ENCODE peak calls at places on chromosomes 6 and 20, in seven cellular contexts. X is uterus; B is GM23248; V is spleen; Z is ascending aorta; Y is CD8-positive, alpha-beta T cell; W is heart right ventricle. K is an unnamed sample.

GRCh38 chr6:106244931-106245330 is 80.6 kb downstream of the ATG5 start:
- DNase-seq in V (no peak), W (no peak), Y (no peak), X (no peak), B (no peak), Z (no peak), K (no peak)

GRCh38 chr6:524803-525202 is 132.1 kb downstream of the HUS1B start:
- DNase-seq in V (no peak), Z (no peak), B (no peak), Y (no peak), W (no peak), X (no peak), K (no peak)

GRCh38 chr6:35489995-35490791 is 6.7 kb downstream of the TEAD3 start:
- DNase-seq in Z (peak; percentile 85), B (peak; percentile 75), W (peak; percentile 85), Y (no peak), V (no peak), X (peak; percentile 96), K (peak; percentile 88)

GRCh38 chr6:116971959-116972358 is 94.9 kb downstream of the RFX6 start:
- DNase-seq in Z (no peak), X (no peak), W (no peak), B (peak; percentile 58), V (no peak), Y (no peak), K (no peak)

GRCh38 chr6:53857318-53858094 is 62.7 kb downstream of the LRRC1 start:
- DNase-seq in X (no peak), Y (no peak), B (peak; percentile 4), V (no peak), Z (no peak), W (no peak), K (no peak)

GRCh38 chr6:12473494-12473893 is 183.3 kb downstream of the EDN1 start:
- DNase-seq in W (no peak), V (no peak), Z (no peak), B (no peak), Y (no peak), X (no peak), K (no peak)

GRCh38 chr6:3997144-3997770 is 81.7 kb downstream of the FAM217A start:
- DNase-seq in W (no peak), B (peak; percentile 81), Y (no peak), X (no peak), V (no peak), Z (no peak), K (no peak)

GRCh38 chr20:3677733-3678132 is 4.1 kb downstream of the ADAM33 start:
- DNase-seq in V (no peak), Y (no peak), W (peak; percentile 62), B (peak; percentile 45), Z (no peak), X (peak; percentile 90), K (peak; percentile 47)

GRCh38 chr6:2611092-2611491 is 139.6 kb downstream of the MYLK4 start:
- DNase-seq in B (no peak), Z (no peak), Y (no peak), W (no peak), X (no peak), V (no peak), K (no peak)

GRCh38 chr6:53464942-53465460 is 79.9 kb downstream of the GCLC start:
- DNase-seq in B (peak; percentile 28), V (no peak), Y (no peak), W (peak; percentile 13), Z (no peak), X (peak; percentile 83), K (peak; percentile 50)

GRCh38 chr6:126302191-126302590 is 37.7 kb upstream of the CENPW start:
- DNase-seq in X (no peak), V (no peak), Z (no peak), B (no peak), W (no peak), Y (no peak), K (no peak)

GRCh38 chr6:24253360-24253759 is 104.5 kb downstream of the DCDC2 start:
- DNase-seq in B (no peak), X (no peak), W (no peak), Z (no peak), Y (no peak), V (no peak), K (no peak)

GRCh38 chr20:15637971-15638754 is 935.1 kb downstream of the KIF16B start:
- DNase-seq in V (no peak), X (no peak), Y (no peak), W (no peak), Z (no peak), B (no peak), K (no peak)

GRCh38 chr6:76435174-76435573 is 362.7 kb upstream of the IMPG1 start:
- DNase-seq in X (no peak), W (no peak), Z (no peak), V (no peak), Y (no peak), B (no peak), K (no peak)

GRCh38 chr6:119442776-119443184 is 93.2 kb upstream of the MAN1A1 start:
- DNase-seq in X (no peak), Z (no peak), W (no peak), Y (no peak), B (no peak), V (no peak), K (no peak)

GRCh38 chr20:40268321-40269075 is 420.5 kb downstream of the MAFB start:
- DNase-seq in W (no peak), V (no peak), Y (no peak), B (no peak), Z (no peak), X (no peak), K (no peak)

GRCh38 chr6:36977470-36977941 is 8.5 kb downstream of the MTCH1 start:
- DNase-seq in W (no peak), V (peak; percentile 63), Z (no peak), Y (no peak), X (no peak), B (peak; percentile 46), K (peak; percentile 65)

GRCh38 chr6:97440590-97441176 is 157.7 kb upstream of the MMS22L start:
- DNase-seq in V (no peak), B (peak; percentile 57), X (no peak), W (no peak), Z (no peak), Y (no peak), K (no peak)

GRCh38 chr6:153129873-153130514 is 1.1 kb downstream of the RGS17 start:
- DNase-seq in Z (no peak), B (peak; percentile 61), Y (no peak), V (peak; percentile 72), W (no peak), X (no peak), K (no peak)

GRCh38 chr6:90653750-90654149 is 66.9 kb upstream of the MAP3K7 start:
- DNase-seq in Y (no peak), Z (no peak), B (no peak), X (no peak), V (no peak), W (no peak), K (no peak)

GRCh38 chr6:52504778-52505127 is 72.1 kb downstream of the TRAM2 start:
- DNase-seq in X (no peak), B (no peak), W (no peak), Z (no peak), Y (no peak), V (no peak), K (no peak)

GRCh38 chr6:70221025-70221714 is 81.7 kb downstream of the COL9A1 start:
- DNase-seq in W (no peak), B (peak; percentile 37), X (no peak), Y (no peak), Z (no peak), V (no peak), K (no peak)

GRCh38 chr20:39773380-39774000 is 811.3 kb downstream of the DHX35 start:
- DNase-seq in W (no peak), Z (no peak), V (no peak), B (peak; percentile 21), Y (no peak), X (no peak), K (peak; percentile 32)

GRCh38 chr6:129717287-129717686 is 7.3 kb upstream of the ARHGAP18 start:
- DNase-seq in Y (no peak), X (no peak), B (peak; percentile 85), V (no peak), W (no peak), Z (no peak), K (no peak)

GRCh38 chr20:57705103-57705899 is 4.5 kb downstream of the PMEPA1 start:
- DNase-seq in W (no peak), Z (no peak), Y (no peak), V (no peak), B (no peak), X (no peak), K (no peak)
- H3K27ac ChIP-seq in W (no peak overlapping the region), Z (peak overlapping the region; percentile 94), Y (no peak overlapping the region), V (no peak overlapping the region), B (no peak overlapping the region), X (peak overlapping the region; percentile 75), K (no peak overlapping the region)

GRCh38 chr6:159730277-159730676 is 3.0 kb downstream of the WTAP start:
- DNase-seq in B (no peak), V (no peak), Z (no peak), W (no peak), Y (no peak), X (no peak), K (no peak)
- H3K4me1 ChIP-seq in B (peaks cover 25% of the 10 kb centered on the region), V (peaks cover 85% of the 10 kb centered on the region), Z (peaks cover 31% of the 10 kb centered on the region), W (peaks cover 44% of the 10 kb centered on the region), Y (peaks cover 74% of the 10 kb centered on the region), X (peaks cover 27% of the 10 kb centered on the region), K (peaks cover 5% of the 10 kb centered on the region)

DNA sequence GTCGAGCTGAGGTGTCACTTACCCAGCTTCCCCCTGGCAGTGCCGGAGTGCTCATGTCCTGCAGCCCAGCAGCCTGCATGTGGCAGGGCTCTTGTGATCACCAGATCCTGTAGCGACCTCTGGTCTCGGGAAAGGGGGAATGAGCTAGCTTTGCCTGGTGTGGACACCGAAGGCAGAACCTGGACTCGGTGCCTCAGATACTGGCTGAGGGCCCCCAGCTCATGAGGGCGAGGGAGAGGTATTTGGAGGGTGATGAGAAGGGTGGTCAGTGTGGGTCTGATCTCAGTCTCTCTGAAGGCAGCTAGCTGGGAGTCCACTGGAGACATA is 26.3 kb downstream of the SUN5 start:
- DNase-seq in B (no peak), Z (no peak), W (no peak), V (no peak), Y (no peak), X (no peak), K (no peak)
- H3K27ac ChIP-seq in B (no peak overlapping the region), Z (no peak overlapping the region), W (no peak overlapping the region), V (no peak overlapping the region), Y (no peak overlapping the region), X (no peak overlapping the region), K (no peak overlapping the region)

GRCh38 chr6:139779988-139780774 is 405.7 kb upstream of the CITED2 start:
- DNase-seq in Z (no peak), V (no peak), W (no peak), Y (no peak), X (no peak), B (no peak), K (no peak)
- H3K4me1 ChIP-seq in Z (no peaks in the 10 kb centered on the region), V (no peaks in the 10 kb centered on the region), W (peaks cover 5% of the 10 kb centered on the region), Y (no peaks in the 10 kb centered on the region), X (no peaks in the 10 kb centered on the region), B (peaks cover 4% of the 10 kb centered on the region), K (peaks cover 1% of the 10 kb centered on the region)

GRCh38 chr20:49657118-49657901 is 56.4 kb downstream of the B4GALT5 start:
- DNase-seq in X (peak; percentile 43), W (no peak), B (peak; percentile 85), Z (no peak), V (no peak), Y (no peak), K (no peak)
- H3K27ac ChIP-seq in X (peak overlapping the region; percentile 33), W (peak overlapping the region; percentile 21), B (peak overlapping the region; percentile 80), Z (peak overlapping the region; percentile 46), V (peak overlapping the region; percentile 48), Y (no peak overlapping the region), K (no peak overlapping the region)

GRCh38 chr6:41704656-41705328 is 30.6 kb downstream of the TFEB start:
- DNase-seq in X (no peak), Y (no peak), B (no peak), W (no peak), V (peak; percentile 76), Z (no peak), K (no peak)
- H3K4me1 ChIP-seq in X (no peaks in the 10 kb centered on the region), Y (peaks cover 31% of the 10 kb centered on the region), B (peaks cover 18% of the 10 kb centered on the region), W (peaks cover 71% of the 10 kb centered on the region), V (peaks cover 96% of the 10 kb centered on the region), Z (peaks cover 26% of the 10 kb centered on the region), K (peaks cover 24% of the 10 kb centered on the region)